ENCODE peak calls at places on chromosomes 13 and 19, in eight cellular contexts. E is effector memory CD4-positive, alpha-beta T cell; R is transverse colon; D is NCI-H1092; F is AG04449; M is non-pigmented ciliary epithelial cell; C is T-helper 2 cell; H is stimulated activated CD4-positive, alpha-beta T cell treated with anti-CD3 and anti-CD28 coated beads, Interleukin-12 subunit alpha, Interleukin-12 subunit beta, amount 100 ng/mL, for 4 hours. I is an unnamed sample.

GRCh38 chr13:94641432-94641941 is 39.8 kb downstream of the GPR180 start:
- DNase-seq in C (no peak), R (no peak), E (no peak), D (peak; percentile 81), H (no peak), M (peak; percentile 64), F (no peak), I (no peak)

GRCh38 chr13:104385409-104385808 is 1319.2 kb upstream of the SLC10A2 start:
- DNase-seq in M (peak; percentile 41), C (no peak), H (no peak), E (no peak), D (no peak), F (no peak), R (no peak), I (no peak)

GRCh38 chr19:53538378-53539109 is 599 bp downstream of the ZNF331 start:
- DNase-seq in D (no peak), E (no peak), H (no peak), M (no peak), C (no peak), R (no peak), F (no peak), I (no peak)

GRCh38 chr13:85650613-85651012 is 148.6 kb downstream of the SLITRK6 start:
- DNase-seq in H (no peak), R (no peak), D (no peak), C (no peak), M (no peak), F (no peak), E (no peak), I (no peak)

GRCh38 chr13:48730971-48731658 is 77.4 kb downstream of the CYSLTR2 start:
- DNase-seq in H (no peak), R (no peak), C (no peak), M (peak; percentile 32), E (no peak), F (no peak), D (no peak), I (no peak)

GRCh38 chr13:24386816-24387708 is 77.7 kb downstream of the C1QTNF9 start:
- DNase-seq in F (no peak), M (no peak), R (no peak), H (no peak), C (no peak), E (no peak), D (no peak), I (no peak)

GRCh38 chr13:52009985-52010384 is 1.3 kb downstream of the ATP7B start:
- DNase-seq in F (no peak), E (no peak), H (no peak), C (no peak), D (no peak), M (no peak), R (no peak), I (no peak)

GRCh38 chr19:16594681-16595091 is 22.5 kb upstream of the SLC35E1 start:
- DNase-seq in F (no peak), R (no peak), M (no peak), C (no peak), E (peak; percentile 37), H (no peak), D (no peak), I (peak; percentile 20)